ENCODE peak calls at places on chromosome 6, in eight cellular contexts. One of them, this sample, is unnamed.
A peak's percentile ranks its signal among the peaks of the same experiment; 100 is the strongest.

GRCh38 chr6:41442800-41443501 is 103.2 kb upstream of the FOXP4 start:
- DNase-seq in lung: no peak
- DNase-seq in pancreas: no peak
- DNase-seq in PC-9: no peak
- DNase-seq in HepG2: no peak
- DNase-seq in tibial nerve: peak; percentile 48
- DNase-seq in IMR-90: peak; percentile 27
- DNase-seq in CD4-positive, alpha-beta memory T cell: no peak
- DNase-seq in this sample: no peak

GRCh38 chr6:148873154-148873553 is 126.3 kb downstream of the UST start:
- DNase-seq in CD4-positive, alpha-beta memory T cell: no peak
- DNase-seq in HepG2: no peak
- DNase-seq in PC-9: no peak
- DNase-seq in IMR-90: no peak
- DNase-seq in pancreas: no peak
- DNase-seq in lung: no peak
- DNase-seq in tibial nerve: no peak
- DNase-seq in this sample: no peak

GRCh38 chr6:152368761-152369624 is 268.2 kb downstream of the SYNE1 start:
- DNase-seq in tibial nerve: no peak
- DNase-seq in pancreas: peak; percentile 66
- DNase-seq in HepG2: no peak
- DNase-seq in IMR-90: peak; percentile 35
- DNase-seq in lung: no peak
- DNase-seq in PC-9: no peak
- DNase-seq in CD4-positive, alpha-beta memory T cell: no peak
- DNase-seq in this sample: no peak

GRCh38 chr6:106380407-106380806 is 19.9 kb downstream of the CRYBG1 start:
- DNase-seq in IMR-90: peak; percentile 14
- DNase-seq in HepG2: no peak
- DNase-seq in CD4-positive, alpha-beta memory T cell: no peak
- DNase-seq in lung: no peak
- DNase-seq in PC-9: no peak
- DNase-seq in pancreas: no peak
- DNase-seq in tibial nerve: no peak
- DNase-seq in this sample: no peak

GRCh38 chr6:24991748-24992467 is 56.1 kb upstream of the RIPOR2 start:
- DNase-seq in IMR-90: peak; percentile 48
- DNase-seq in lung: peak; percentile 53
- DNase-seq in tibial nerve: peak; percentile 33
- DNase-seq in pancreas: peak; percentile 28
- DNase-seq in HepG2: peak; percentile 62
- DNase-seq in CD4-positive, alpha-beta memory T cell: peak; percentile 80
- DNase-seq in PC-9: peak; percentile 42
- DNase-seq in this sample: peak; percentile 66

GRCh38 chr6:18985958-18986357 is 598.8 kb downstream of the RNF144B start:
- DNase-seq in tibial nerve: no peak
- DNase-seq in lung: no peak
- DNase-seq in PC-9: no peak
- DNase-seq in HepG2: no peak
- DNase-seq in IMR-90: no peak
- DNase-seq in pancreas: no peak
- DNase-seq in CD4-positive, alpha-beta memory T cell: no peak
- DNase-seq in this sample: no peak

GRCh38 chr6:32974541-32975308 is 6.3 kb downstream of the BRD2 start:
- DNase-seq in IMR-90: no peak
- DNase-seq in lung: no peak
- DNase-seq in CD4-positive, alpha-beta memory T cell: no peak
- DNase-seq in HepG2: no peak
- DNase-seq in PC-9: no peak
- DNase-seq in tibial nerve: no peak
- DNase-seq in pancreas: no peak
- DNase-seq in this sample: no peak

GRCh38 chr6:87700729-87701675 is 1.0 kb downstream of the AKIRIN2 start:
- DNase-seq in lung: peak; percentile 41
- DNase-seq in IMR-90: peak; percentile 62
- DNase-seq in pancreas: peak; percentile 20
- DNase-seq in PC-9: peak; percentile 43
- DNase-seq in tibial nerve: peak; percentile 19
- DNase-seq in HepG2: peak; percentile 73
- DNase-seq in CD4-positive, alpha-beta memory T cell: peak; percentile 22
- DNase-seq in this sample: peak; percentile 60

GRCh38 chr6:348860-349396 is 42.6 kb upstream of the IRF4 start:
- DNase-seq in HepG2: no peak
- DNase-seq in PC-9: no peak
- DNase-seq in CD4-positive, alpha-beta memory T cell: no peak
- DNase-seq in tibial nerve: no peak
- DNase-seq in IMR-90: no peak
- DNase-seq in pancreas: no peak
- DNase-seq in lung: no peak
- DNase-seq in this sample: no peak

GRCh38 chr6:2899596-2899995 is 3.5 kb downstream of the SERPINB9 start:
- DNase-seq in CD4-positive, alpha-beta memory T cell: no peak
- DNase-seq in HepG2: no peak
- DNase-seq in PC-9: no peak
- DNase-seq in pancreas: no peak
- DNase-seq in IMR-90: no peak
- DNase-seq in tibial nerve: no peak
- DNase-seq in lung: no peak
- DNase-seq in this sample: no peak

GRCh38 chr6:157313531-157314467 is 9.5 kb downstream of the TMEM242 start:
- DNase-seq in PC-9: no peak
- DNase-seq in CD4-positive, alpha-beta memory T cell: no peak
- DNase-seq in tibial nerve: no peak
- DNase-seq in pancreas: no peak
- DNase-seq in lung: no peak
- DNase-seq in HepG2: no peak
- DNase-seq in IMR-90: no peak
- DNase-seq in this sample: no peak

GRCh38 chr6:169833258-169833794 is 81.9 kb downstream of the ERMARD start:
- DNase-seq in pancreas: no peak
- DNase-seq in HepG2: no peak
- DNase-seq in IMR-90: no peak
- DNase-seq in PC-9: no peak
- DNase-seq in lung: peak; percentile 13
- DNase-seq in CD4-positive, alpha-beta memory T cell: no peak
- DNase-seq in tibial nerve: no peak
- DNase-seq in this sample: no peak

GRCh38 chr6:22251331-22251730 is 45.5 kb downstream of the PRL start:
- DNase-seq in tibial nerve: no peak
- DNase-seq in HepG2: no peak
- DNase-seq in PC-9: no peak
- DNase-seq in lung: no peak
- DNase-seq in CD4-positive, alpha-beta memory T cell: no peak
- DNase-seq in IMR-90: peak; percentile 75
- DNase-seq in pancreas: no peak
- DNase-seq in this sample: no peak

GRCh38 chr6:89311853-89312531 is 3.1 kb downstream of the GABRR2 start:
- DNase-seq in IMR-90: peak; percentile 54
- DNase-seq in PC-9: peak; percentile 31
- DNase-seq in pancreas: no peak
- DNase-seq in CD4-positive, alpha-beta memory T cell: no peak
- DNase-seq in lung: peak; percentile 63
- DNase-seq in tibial nerve: peak; percentile 61
- DNase-seq in HepG2: peak; percentile 40
- DNase-seq in this sample: peak; percentile 36

GRCh38 chr6:16130932-16131387 is 2.1 kb downstream of the MYLIP start:
- DNase-seq in lung: peak; percentile 56
- DNase-seq in PC-9: peak; percentile 43
- DNase-seq in CD4-positive, alpha-beta memory T cell: peak; percentile 81
- DNase-seq in IMR-90: peak; percentile 83
- DNase-seq in HepG2: peak; percentile 72
- DNase-seq in tibial nerve: peak; percentile 66
- DNase-seq in pancreas: peak; percentile 63
- DNase-seq in this sample: peak; percentile 92

GRCh38 chr6:3348821-3349220 is 90.1 kb downstream of the PSMG4 start:
- DNase-seq in lung: no peak
- DNase-seq in IMR-90: no peak
- DNase-seq in HepG2: no peak
- DNase-seq in tibial nerve: no peak
- DNase-seq in CD4-positive, alpha-beta memory T cell: no peak
- DNase-seq in PC-9: no peak
- DNase-seq in pancreas: no peak
- DNase-seq in this sample: no peak

GRCh38 chr6:132404736-132405135 is 3.5 kb upstream of the MOXD1 start:
- DNase-seq in CD4-positive, alpha-beta memory T cell: no peak
- DNase-seq in HepG2: no peak
- DNase-seq in lung: no peak
- DNase-seq in tibial nerve: no peak
- DNase-seq in IMR-90: peak; percentile 45
- DNase-seq in PC-9: no peak
- DNase-seq in pancreas: no peak
- DNase-seq in this sample: no peak

GRCh38 chr6:107736713-107737396 is 87.3 kb downstream of the SCML4 start:
- DNase-seq in PC-9: no peak
- DNase-seq in IMR-90: no peak
- DNase-seq in lung: no peak
- DNase-seq in tibial nerve: no peak
- DNase-seq in CD4-positive, alpha-beta memory T cell: peak; percentile 81
- DNase-seq in pancreas: no peak
- DNase-seq in HepG2: no peak
- DNase-seq in this sample: peak; percentile 71

DNA sequence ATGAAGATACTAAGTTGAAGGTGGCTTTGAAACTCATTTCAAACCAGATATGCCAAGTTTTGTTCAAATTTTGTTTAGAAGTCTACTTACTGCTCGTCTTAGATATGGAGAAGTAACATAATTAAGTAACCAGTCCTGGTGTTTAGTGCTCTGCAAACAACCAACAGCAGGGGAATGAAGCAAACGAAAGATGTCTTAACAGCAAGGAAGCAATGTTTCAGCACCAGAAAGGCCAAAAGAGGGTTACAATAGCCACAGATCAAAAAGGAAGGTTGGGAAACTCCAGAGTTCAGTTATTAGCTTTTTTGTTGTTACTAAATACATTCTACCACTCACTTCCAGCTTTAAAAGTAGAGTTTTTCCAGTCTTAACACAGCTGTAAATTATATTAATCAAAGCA is 45.1 kb downstream of the LHFPL5 start:
- DNase-seq in lung: no peak
- DNase-seq in pancreas: no peak
- DNase-seq in PC-9: no peak
- DNase-seq in IMR-90: no peak
- DNase-seq in tibial nerve: no peak
- DNase-seq in CD4-positive, alpha-beta memory T cell: no peak
- DNase-seq in HepG2: no peak
- DNase-seq in this sample: no peak
- H3K36me3 ChIP-seq in lung: peaks cover 6% of the 10 kb centered on the region
- H3K36me3 ChIP-seq in pancreas: peaks cover 2% of the 10 kb centered on the region
- H3K36me3 ChIP-seq in PC-9: peaks cover 43% of the 10 kb centered on the region
- H3K36me3 ChIP-seq in IMR-90: peaks cover 15% of the 10 kb centered on the region
- H3K36me3 ChIP-seq in tibial nerve: peaks cover 71% of the 10 kb centered on the region
- H3K36me3 ChIP-seq in CD4-positive, alpha-beta memory T cell: peaks cover 11% of the 10 kb centered on the region
- H3K36me3 ChIP-seq in HepG2: peaks cover 87% of the 10 kb centered on the region
- H3K36me3 ChIP-seq in this sample: peaks cover 20% of the 10 kb centered on the region

DNA sequence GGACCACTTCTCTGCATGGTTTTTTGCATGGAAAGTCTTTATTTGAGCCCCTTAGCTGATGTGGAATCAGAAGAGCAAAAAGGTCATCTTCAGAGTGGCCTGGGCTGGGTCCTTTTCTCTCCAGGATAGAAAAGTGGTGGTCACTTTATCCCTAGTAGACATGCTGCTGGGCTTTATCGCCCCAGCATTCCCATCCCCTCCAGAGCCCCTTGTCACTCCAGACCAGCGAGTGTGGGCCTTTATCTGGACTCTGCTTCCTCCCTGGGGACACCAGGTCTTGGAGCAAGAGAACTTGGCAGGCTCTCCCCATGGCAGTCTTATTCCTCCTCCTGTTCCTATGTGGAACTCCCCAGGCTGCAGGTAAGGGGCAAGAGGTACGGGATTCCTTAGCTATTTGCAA is at the start of gene LY6G6F:
- DNase-seq in IMR-90: no peak
- DNase-seq in PC-9: no peak
- DNase-seq in CD4-positive, alpha-beta memory T cell: no peak
- DNase-seq in tibial nerve: no peak
- DNase-seq in lung: no peak
- DNase-seq in pancreas: no peak
- DNase-seq in HepG2: no peak
- DNase-seq in this sample: no peak
- H3K27ac ChIP-seq in IMR-90: no peak within 1 kb of the TSS
- H3K27ac ChIP-seq in PC-9: no peak within 1 kb of the TSS
- H3K27ac ChIP-seq in CD4-positive, alpha-beta memory T cell: no peak within 1 kb of the TSS
- H3K27ac ChIP-seq in tibial nerve: no peak within 1 kb of the TSS
- H3K27ac ChIP-seq in lung: no peak within 1 kb of the TSS
- H3K27ac ChIP-seq in pancreas: no peak within 1 kb of the TSS
- H3K27ac ChIP-seq in HepG2: no peak within 1 kb of the TSS
- H3K27ac ChIP-seq in this sample: no peak within 1 kb of the TSS

DNA sequence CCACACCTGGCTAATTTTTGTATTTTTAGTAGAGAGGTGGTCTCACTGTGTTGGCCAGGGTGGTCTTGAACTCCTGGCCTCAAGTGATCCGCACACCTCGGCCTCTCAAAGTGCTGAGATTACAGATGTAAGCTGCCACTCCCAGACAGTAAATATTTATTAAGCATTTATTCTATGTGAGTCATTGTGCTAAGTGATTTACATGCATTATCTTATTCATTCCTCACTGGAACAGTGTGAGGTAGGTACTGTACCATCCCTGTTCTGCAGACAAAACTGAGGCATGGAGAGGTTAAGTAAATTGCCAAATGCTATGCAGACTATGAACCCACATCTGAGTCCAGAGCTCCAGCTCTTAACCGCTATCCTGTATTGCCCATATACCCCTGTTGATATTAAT is 13.8 kb downstream of the RNF8 start:
- DNase-seq in CD4-positive, alpha-beta memory T cell: no peak
- DNase-seq in IMR-90: no peak
- DNase-seq in tibial nerve: no peak
- DNase-seq in lung: no peak
- DNase-seq in PC-9: no peak
- DNase-seq in HepG2: no peak
- DNase-seq in pancreas: no peak
- DNase-seq in this sample: peak; percentile 40
- H3K36me3 ChIP-seq in CD4-positive, alpha-beta memory T cell: peaks cover 33% of the 10 kb centered on the region
- H3K36me3 ChIP-seq in IMR-90: peaks cover 22% of the 10 kb centered on the region
- H3K36me3 ChIP-seq in tibial nerve: peaks cover 30% of the 10 kb centered on the region
- H3K36me3 ChIP-seq in lung: peaks cover 14% of the 10 kb centered on the region
- H3K36me3 ChIP-seq in PC-9: no peaks in the 10 kb centered on the region
- H3K36me3 ChIP-seq in HepG2: peaks cover 59% of the 10 kb centered on the region
- H3K36me3 ChIP-seq in pancreas: peaks cover 6% of the 10 kb centered on the region
- H3K36me3 ChIP-seq in this sample: peaks cover 10% of the 10 kb centered on the region

DNA sequence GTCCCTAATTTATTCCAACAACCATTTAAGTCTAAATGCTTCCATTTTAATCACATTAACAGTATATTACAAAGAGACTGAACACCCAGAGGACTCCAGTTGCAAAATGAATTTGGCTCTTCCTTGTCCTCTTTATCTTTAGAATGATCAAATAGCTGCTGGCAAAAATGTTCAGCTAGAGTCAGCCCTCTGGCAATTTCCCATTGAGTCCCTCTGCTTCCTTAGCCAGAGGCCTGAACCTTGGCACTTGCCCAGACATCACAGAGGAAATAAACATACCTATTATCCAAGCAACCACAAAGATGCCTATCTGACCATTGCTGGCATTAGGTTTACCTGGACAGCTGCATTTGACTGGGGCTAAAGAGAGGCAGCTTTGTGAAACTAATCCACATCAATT is 298.9 kb upstream of the STXBP5 start:
- DNase-seq in pancreas: peak; percentile 46
- DNase-seq in PC-9: peak; percentile 80
- DNase-seq in CD4-positive, alpha-beta memory T cell: no peak
- DNase-seq in IMR-90: peak; percentile 42
- DNase-seq in lung: no peak
- DNase-seq in HepG2: peak; percentile 15
- DNase-seq in tibial nerve: peak; percentile 7
- DNase-seq in this sample: peak; percentile 24
- H3K27ac ChIP-seq in pancreas: no peak overlapping the region
- H3K27ac ChIP-seq in PC-9: no peak overlapping the region
- H3K27ac ChIP-seq in CD4-positive, alpha-beta memory T cell: no peak overlapping the region
- H3K27ac ChIP-seq in IMR-90: no peak overlapping the region
- H3K27ac ChIP-seq in lung: peak overlapping the region; percentile 14
- H3K27ac ChIP-seq in HepG2: no peak overlapping the region
- H3K27ac ChIP-seq in tibial nerve: no peak overlapping the region
- H3K27ac ChIP-seq in this sample: no peak overlapping the region

This sample was measured in small intestine.